ENCODE peak calls at places on chromosomes 13 and 19, in eight cellular contexts. P is HFFc6, X is lower leg skin, Y is RWPE1, D is activated T-cell treated with anti-CD3 and anti-CD28 coated beads for 4 hours, F is transverse colon, R is left colon, O is PC-3. T is an unnamed sample.
A peak's percentile ranks its signal among the peaks of the same experiment; 100 is the strongest.

GRCh38 chr13:28138756-28139470 is 568 bp downstream of the PAN3 start:
- DNase-seq in P (no peak), X (peak; percentile 95), Y (peak; percentile 72), D (peak; percentile 91), F (peak; percentile 87), R (peak; percentile 88), O (peak; percentile 74), T (peak; percentile 79)

GRCh38 chr13:99085139-99085845 is 107.4 kb upstream of the DOCK9 start:
- DNase-seq in P (no peak), X (peak; percentile 86), Y (peak; percentile 18), D (no peak), F (no peak), R (peak; percentile 24), O (no peak), T (no peak)

GRCh38 chr13:49836516-49836915 is 44.0 kb upstream of the KPNA3 start:
- DNase-seq in P (no peak), X (no peak), Y (peak; percentile 34), D (no peak), F (no peak), R (no peak), O (no peak), T (no peak)

GRCh38 chr19:54254195-54254906 is 2.7 kb downstream of the LILRB5 start:
- DNase-seq in P (no peak), X (no peak), Y (no peak), D (no peak), F (no peak), R (no peak), O (no peak), T (no peak)

GRCh38 chr13:25990801-25991200 is 61.0 kb downstream of the SHISA2 start:
- DNase-seq in P (no peak), X (no peak), Y (no peak), D (no peak), F (no peak), R (no peak), O (no peak), T (no peak)

GRCh38 chr13:99693812-99694211 is 192.5 kb downstream of the TM9SF2 start:
- DNase-seq in P (no peak), X (no peak), Y (no peak), D (no peak), F (no peak), R (no peak), O (no peak), T (no peak)

GRCh38 chr13:98785968-98786367 is 33.5 kb upstream of the SLC15A1 start:
- DNase-seq in P (no peak), X (no peak), Y (no peak), D (no peak), F (no peak), R (no peak), O (no peak), T (no peak)

GRCh38 chr13:111599791-111600190 is 279.3 kb downstream of the TEX29 start:
- DNase-seq in P (no peak), X (peak; percentile 62), Y (no peak), D (no peak), F (no peak), R (no peak), O (no peak), T (no peak)

GRCh38 chr13:46109451-46109850 is 4.6 kb upstream of the CPB2 start:
- DNase-seq in P (no peak), X (no peak), Y (no peak), D (no peak), F (no peak), R (no peak), O (no peak), T (no peak)

GRCh38 chr13:27293051-27293691 is 22.5 kb downstream of the RASL11A start:
- DNase-seq in P (no peak), X (peak; percentile 28), Y (no peak), D (no peak), F (no peak), R (no peak), O (no peak), T (no peak)

GRCh38 chr19:16293133-16294085 is 31.2 kb upstream of the KLF2 start:
- DNase-seq in P (peak; percentile 72), X (peak; percentile 94), Y (peak; percentile 35), D (no peak), F (peak; percentile 66), R (peak; percentile 32), O (peak; percentile 90), T (peak; percentile 17)

GRCh38 chr19:38190061-38190460 is 34.0 kb downstream of the DPF1 start:
- DNase-seq in P (no peak), X (no peak), Y (no peak), D (no peak), F (no peak), R (no peak), O (no peak), T (no peak)

GRCh38 chr13:101210774-101211173 is 205.5 kb downstream of the NALCN start:
- DNase-seq in P (no peak), X (no peak), Y (no peak), D (no peak), F (no peak), R (no peak), O (peak; percentile 4), T (no peak)

GRCh38 chr19:41309225-41310030 is 544 bp upstream of the CCDC97 start:
- DNase-seq in P (no peak), X (no peak), Y (no peak), D (no peak), F (no peak), R (no peak), O (peak; percentile 12), T (peak; percentile 47)

GRCh38 chr19:7658219-7658686 is 10.6 kb upstream of the RETN start:
- DNase-seq in P (no peak), X (no peak), Y (no peak), D (no peak), F (peak; percentile 37), R (no peak), O (no peak), T (no peak)

GRCh38 chr19:4878491-4878968 is 11.1 kb upstream of the PLIN3 start:
- DNase-seq in P (no peak), X (no peak), Y (no peak), D (no peak), F (no peak), R (no peak), O (no peak), T (no peak)

GRCh38 chr19:459724-460511 is 915 bp downstream of the SHC2 start:
- DNase-seq in P (no peak), X (peak; percentile 91), Y (peak; percentile 70), D (peak; percentile 11), F (peak; percentile 60), R (peak; percentile 50), O (peak; percentile 23), T (peak; percentile 67)

GRCh38 chr19:49071860-49072547 is 495 bp downstream of the KCNA7 start:
- DNase-seq in P (no peak), X (peak; percentile 84), Y (no peak), D (peak; percentile 41), F (no peak), R (peak; percentile 20), O (no peak), T (no peak)

GRCh38 chr19:40594657-40595077 is 6.5 kb upstream of the LTBP4 start:
- DNase-seq in P (peak; percentile 47), X (no peak), Y (no peak), D (no peak), F (no peak), R (no peak), O (peak; percentile 39), T (no peak)

GRCh38 chr19:31518626-31519025 is 169.4 kb upstream of the TSHZ3 start:
- DNase-seq in P (no peak), X (peak; percentile 84), Y (no peak), D (no peak), F (peak; percentile 10), R (no peak), O (no peak), T (no peak)

GRCh38 chr13:80132741-80133601 is 208.0 kb downstream of the SPRY2 start:
- DNase-seq in P (peak; percentile 31), X (peak; percentile 85), Y (no peak), D (no peak), F (peak; percentile 77), R (peak; percentile 70), O (peak; percentile 45), T (peak; percentile 94)

T was measured in small intestine.